ENCODE peak calls at places on chromosomes 13 and 19, in ten cellular contexts. X is IMR-90; J is WTC11; P is foreskin fibroblast; R is type B pancreatic cell; L is HFFc6; A is glutamatergic neuron; U is fibroblast of the aortic adventitia; G is left ventricle myocardium inferior; B is CD8-positive, alpha-beta T cell. W is an unnamed sample.

GRCh38 chr19:47707135-47707925 is 5.9 kb upstream of the EHD2 start:
- DNase-seq in X (peak), J (peak), P (peak), R (no peak), L (peak), A (peak), U (peak), G (peak), B (peak), W (peak)

GRCh38 chr19:46494115-46494935 is 1.3 kb downstream of the PNMA8B start:
- DNase-seq in X (no peak), J (no peak), P (no peak), R (no peak), L (no peak), A (no peak), U (no peak), G (no peak), B (no peak), W (no peak)

GRCh38 chr19:38649305-38650179 is 2.1 kb downstream of the ACTN4 start:
- DNase-seq in X (no peak), J (no peak), P (no peak), R (no peak), L (no peak), A (no peak), U (peak), G (no peak), B (no peak), W (peak)

GRCh38 chr13:108769213-108770070 is 140.0 kb downstream of the MYO16 start:
- DNase-seq in X (no peak), J (no peak), P (no peak), R (no peak), L (no peak), A (no peak), U (peak), G (no peak), B (no peak), W (peak)

GRCh38 chr19:2064788-2065524 is 13.9 kb upstream of the MKNK2 start:
- DNase-seq in X (no peak), J (no peak), P (no peak), R (no peak), L (no peak), A (peak), U (peak), G (peak), B (no peak), W (no peak)

GRCh38 chr13:59038824-59039223 is 1124.9 kb downstream of the DIAPH3 start:
- DNase-seq in X (peak), J (no peak), P (no peak), R (no peak), L (no peak), A (no peak), U (no peak), G (no peak), B (no peak), W (peak)

GRCh38 chr19:19274716-19275115 is 1.6 kb upstream of the TM6SF2 start:
- DNase-seq in X (no peak), J (no peak), P (no peak), R (no peak), L (no peak), A (no peak), U (no peak), G (no peak), B (no peak), W (no peak)

GRCh38 chr13:42847891-42848663 is 66.7 kb downstream of the FAM216B start:
- DNase-seq in X (peak), J (no peak), P (peak), R (no peak), L (no peak), A (no peak), U (peak), G (no peak), B (no peak), W (no peak)

GRCh38 chr13:42355118-42355840 is 83.3 kb downstream of the AKAP11 start:
- DNase-seq in X (no peak), J (no peak), P (no peak), R (no peak), L (no peak), A (no peak), U (no peak), G (no peak), B (peak), W (no peak)

GRCh38 chr13:62510906-62511655 is 1095.4 kb upstream of the PCDH20 start:
- DNase-seq in X (no peak), J (no peak), P (no peak), R (no peak), L (no peak), A (no peak), U (no peak), G (no peak), B (no peak), W (no peak)

GRCh38 chr13:62512194-62513141 is 1096.8 kb upstream of the PCDH20 start:
- DNase-seq in X (peak), J (peak), P (peak), R (no peak), L (no peak), A (peak), U (no peak), G (no peak), B (no peak), W (peak)
- TF ChIP-seq CTCF in X (peak), J (peak), P (peak), R (peak), L (peak), A (peak), U (no peak), G (peak), B (no peak), W (peak)

GRCh38 chr19:13718733-13719132 is 45.6 kb upstream of the MRI1 start:
- DNase-seq in X (peak), J (peak), P (peak), R (no peak), L (no peak), A (peak), U (peak), G (peak), B (no peak), W (peak)
- TF ChIP-seq CTCF in X (peak), J (no peak), P (peak), R (peak), L (peak), A (peak), U (peak), G (peak), B (no peak), W (no peak)

GRCh38 chr13:51435002-51435578 is 17.7 kb downstream of the INTS6 start:
- DNase-seq in X (peak), J (no peak), P (no peak), R (no peak), L (peak), A (no peak), U (peak), G (no peak), B (no peak), W (no peak)
- TF ChIP-seq CTCF in X (peak), J (no peak), P (peak), R (peak), L (peak), A (peak), U (peak), G (peak), B (peak), W (peak)

GRCh38 chr19:54253331-54254194 is 3.5 kb downstream of the LILRB5 start:
- DNase-seq in X (no peak), J (no peak), P (no peak), R (no peak), L (no peak), A (no peak), U (no peak), G (no peak), B (no peak), W (no peak)
- TF ChIP-seq CTCF in X (no peak), J (no peak), P (no peak), R (no peak), L (no peak), A (no peak), U (no peak), G (no peak), B (no peak), W (no peak)

DNA sequence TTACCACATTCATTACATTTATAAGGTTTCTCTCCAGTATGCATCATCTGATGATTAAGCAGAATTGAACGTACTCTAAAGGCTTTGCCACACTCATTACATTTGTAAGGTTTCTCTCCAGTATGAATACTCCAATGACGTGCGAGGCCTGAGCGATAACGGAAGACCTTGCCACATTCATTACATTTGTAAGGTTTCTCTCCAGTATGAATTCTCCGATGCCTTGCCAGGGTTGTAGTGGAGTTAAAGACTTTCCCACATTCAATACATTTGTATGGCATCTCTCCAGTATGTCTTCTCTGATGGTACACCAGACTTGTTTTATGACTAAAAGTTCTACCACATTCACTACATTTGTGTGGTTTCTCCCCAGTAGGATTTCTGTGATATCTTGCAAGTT is 16.8 kb upstream of the ZNF432 start:
- DNase-seq in X (no peak), J (no peak), P (no peak), R (no peak), L (no peak), A (no peak), U (no peak), G (no peak), B (no peak), W (no peak)
- TF ChIP-seq CTCF in X (no peak), J (no peak), P (no peak), R (no peak), L (no peak), A (no peak), U (no peak), G (no peak), B (no peak), W (no peak)